ENCODE peak calls at places on chromosomes 11 and 22, in nine cellular contexts. One of them, this sample, is unnamed. For H3K4me1, the result is how much of the 10 kb centered on the place peaks cover.

GRCh38 chr22:26416670-26417270 is 12.3 kb upstream of the ASPHD2 start:
- DNase-seq in lower lobe of right lung: no peak
- DNase-seq in body of pancreas: peak
- DNase-seq in transverse colon: no peak
- DNase-seq in Caco-2: peak
- DNase-seq in tibial nerve: no peak
- DNase-seq in A549: no peak
- DNase-seq in upper lobe of right lung: no peak
- DNase-seq in prostate gland: peak
- DNase-seq in this sample: no peak

GRCh38 chr11:103609117-103610066 is 427.0 kb upstream of the DDI1 start:
- DNase-seq in lower lobe of right lung: no peak
- DNase-seq in body of pancreas: peak
- DNase-seq in transverse colon: no peak
- DNase-seq in Caco-2: peak
- DNase-seq in tibial nerve: no peak
- DNase-seq in A549: peak
- DNase-seq in upper lobe of right lung: no peak
- DNase-seq in prostate gland: no peak
- DNase-seq in this sample: peak

GRCh38 chr11:403021-403760 is 9.2 kb downstream of the PKP3 start:
- DNase-seq in lower lobe of right lung: peak
- DNase-seq in body of pancreas: no peak
- DNase-seq in transverse colon: no peak
- DNase-seq in Caco-2: no peak
- DNase-seq in tibial nerve: no peak
- DNase-seq in A549: no peak
- DNase-seq in upper lobe of right lung: no peak
- DNase-seq in prostate gland: no peak
- DNase-seq in this sample: no peak

GRCh38 chr22:48892571-48893287 is 934.9 kb downstream of the BRD1 start:
- DNase-seq in lower lobe of right lung: no peak
- DNase-seq in body of pancreas: no peak
- DNase-seq in transverse colon: no peak
- DNase-seq in Caco-2: no peak
- DNase-seq in tibial nerve: no peak
- DNase-seq in A549: no peak
- DNase-seq in upper lobe of right lung: peak
- DNase-seq in prostate gland: no peak
- DNase-seq in this sample: no peak

GRCh38 chr11:102367364-102367763 is 20.4 kb downstream of the BIRC2 start:
- DNase-seq in lower lobe of right lung: no peak
- DNase-seq in body of pancreas: no peak
- DNase-seq in transverse colon: no peak
- DNase-seq in Caco-2: no peak
- DNase-seq in tibial nerve: no peak
- DNase-seq in A549: peak
- DNase-seq in upper lobe of right lung: no peak
- DNase-seq in prostate gland: no peak
- DNase-seq in this sample: peak

GRCh38 chr11:122071680-122072321 is 44.2 kb downstream of the BLID start:
- DNase-seq in lower lobe of right lung: no peak
- DNase-seq in body of pancreas: no peak
- DNase-seq in transverse colon: no peak
- DNase-seq in Caco-2: no peak
- DNase-seq in tibial nerve: no peak
- DNase-seq in A549: no peak
- DNase-seq in upper lobe of right lung: no peak
- DNase-seq in prostate gland: peak
- DNase-seq in this sample: peak

GRCh38 chr11:34667810-34668582 is 47.1 kb downstream of the EHF start:
- DNase-seq in lower lobe of right lung: no peak
- DNase-seq in body of pancreas: peak
- DNase-seq in transverse colon: no peak
- DNase-seq in Caco-2: peak
- DNase-seq in tibial nerve: no peak
- DNase-seq in A549: peak
- DNase-seq in upper lobe of right lung: no peak
- DNase-seq in prostate gland: peak
- DNase-seq in this sample: no peak

GRCh38 chr22:40055143-40055926 is 60.6 kb downstream of the FAM83F start:
- DNase-seq in lower lobe of right lung: no peak
- DNase-seq in body of pancreas: no peak
- DNase-seq in transverse colon: no peak
- DNase-seq in Caco-2: no peak
- DNase-seq in tibial nerve: no peak
- DNase-seq in A549: no peak
- DNase-seq in upper lobe of right lung: no peak
- DNase-seq in prostate gland: no peak
- DNase-seq in this sample: no peak

GRCh38 chr22:44701187-44701586 is 817 bp upstream of the PRR5 start:
- DNase-seq in lower lobe of right lung: no peak
- DNase-seq in body of pancreas: no peak
- DNase-seq in transverse colon: no peak
- DNase-seq in Caco-2: no peak
- DNase-seq in tibial nerve: no peak
- DNase-seq in A549: no peak
- DNase-seq in upper lobe of right lung: no peak
- DNase-seq in prostate gland: no peak
- DNase-seq in this sample: no peak

GRCh38 chr11:29260939-29261705 is 755.7 kb downstream of the KCNA4 start:
- DNase-seq in lower lobe of right lung: no peak
- DNase-seq in body of pancreas: no peak
- DNase-seq in transverse colon: no peak
- DNase-seq in Caco-2: peak
- DNase-seq in tibial nerve: no peak
- DNase-seq in A549: peak
- DNase-seq in upper lobe of right lung: no peak
- DNase-seq in prostate gland: no peak
- DNase-seq in this sample: peak

GRCh38 chr11:23540101-23540561 is 679.9 kb upstream of the CCDC179 start:
- DNase-seq in lower lobe of right lung: no peak
- DNase-seq in body of pancreas: peak
- DNase-seq in transverse colon: no peak
- DNase-seq in Caco-2: peak
- DNase-seq in tibial nerve: no peak
- DNase-seq in A549: peak
- DNase-seq in upper lobe of right lung: no peak
- DNase-seq in prostate gland: no peak
- DNase-seq in this sample: peak

GRCh38 chr11:61756452-61757212 is 4.2 kb downstream of the MYRF start:
- DNase-seq in lower lobe of right lung: no peak
- DNase-seq in body of pancreas: peak
- DNase-seq in transverse colon: peak
- DNase-seq in Caco-2: peak
- DNase-seq in tibial nerve: no peak
- DNase-seq in A549: peak
- DNase-seq in upper lobe of right lung: no peak
- DNase-seq in prostate gland: no peak
- DNase-seq in this sample: peak

GRCh38 chr11:72591785-72592490 is 82.3 kb downstream of the PDE2A start:
- DNase-seq in lower lobe of right lung: no peak
- DNase-seq in body of pancreas: peak
- DNase-seq in transverse colon: no peak
- DNase-seq in Caco-2: no peak
- DNase-seq in tibial nerve: no peak
- DNase-seq in A549: no peak
- DNase-seq in upper lobe of right lung: no peak
- DNase-seq in prostate gland: no peak
- DNase-seq in this sample: no peak

GRCh38 chr11:75635009-75635909 is 33.6 kb downstream of the MAP6 start:
- DNase-seq in lower lobe of right lung: no peak
- DNase-seq in body of pancreas: peak
- DNase-seq in transverse colon: no peak
- DNase-seq in Caco-2: no peak
- DNase-seq in tibial nerve: no peak
- DNase-seq in A549: no peak
- DNase-seq in upper lobe of right lung: no peak
- DNase-seq in prostate gland: no peak
- DNase-seq in this sample: peak

GRCh38 chr11:64285885-64286800 is 495 bp downstream of the GPR137 start:
- DNase-seq in lower lobe of right lung: no peak
- DNase-seq in body of pancreas: peak
- DNase-seq in transverse colon: peak
- DNase-seq in Caco-2: peak
- DNase-seq in tibial nerve: no peak
- DNase-seq in A549: peak
- DNase-seq in upper lobe of right lung: no peak
- DNase-seq in prostate gland: no peak
- DNase-seq in this sample: no peak

GRCh38 chr11:111310088-111310487 is 11.7 kb downstream of the POU2AF3 start:
- DNase-seq in lower lobe of right lung: no peak
- DNase-seq in body of pancreas: no peak
- DNase-seq in transverse colon: peak
- DNase-seq in Caco-2: no peak
- DNase-seq in tibial nerve: no peak
- DNase-seq in A549: no peak
- DNase-seq in upper lobe of right lung: no peak
- DNase-seq in prostate gland: peak
- DNase-seq in this sample: no peak

GRCh38 chr11:74004694-74005615 is 3.9 kb downstream of the UCP3 start:
- DNase-seq in lower lobe of right lung: no peak
- DNase-seq in body of pancreas: no peak
- DNase-seq in transverse colon: peak
- DNase-seq in Caco-2: no peak
- DNase-seq in tibial nerve: no peak
- DNase-seq in A549: no peak
- DNase-seq in upper lobe of right lung: no peak
- DNase-seq in prostate gland: no peak
- DNase-seq in this sample: no peak

GRCh38 chr22:19168088-19168890 is 10.2 kb downstream of the SLC25A1 start:
- DNase-seq in lower lobe of right lung: no peak
- DNase-seq in body of pancreas: no peak
- DNase-seq in transverse colon: no peak
- DNase-seq in Caco-2: peak
- DNase-seq in tibial nerve: no peak
- DNase-seq in A549: no peak
- DNase-seq in upper lobe of right lung: no peak
- DNase-seq in prostate gland: no peak
- DNase-seq in this sample: no peak

DNA sequence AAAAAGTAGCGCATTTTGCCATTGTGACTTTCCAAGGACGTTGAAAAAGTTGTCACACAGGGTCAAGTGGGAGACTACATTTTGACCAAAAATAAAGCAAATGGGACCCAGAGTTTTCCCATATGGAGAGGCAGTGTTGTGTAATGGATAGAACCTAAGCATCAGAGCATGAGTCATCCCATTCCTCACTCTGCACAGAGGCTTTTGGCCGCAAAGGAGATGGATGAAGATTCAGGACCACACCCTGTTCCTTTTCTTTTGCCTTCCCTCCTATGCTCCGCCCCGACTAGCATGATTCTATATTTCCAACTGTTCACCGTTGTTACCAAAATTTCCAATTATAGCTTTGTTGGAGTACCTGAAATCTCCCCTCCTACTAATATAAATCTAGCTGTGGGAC is 921.7 kb upstream of the TENM4 start:
- DNase-seq in lower lobe of right lung: no peak
- DNase-seq in body of pancreas: no peak
- DNase-seq in transverse colon: no peak
- DNase-seq in Caco-2: no peak
- DNase-seq in tibial nerve: no peak
- DNase-seq in A549: no peak
- DNase-seq in upper lobe of right lung: no peak
- DNase-seq in prostate gland: no peak
- DNase-seq in this sample: peak
- H3K4me1 ChIP-seq in lower lobe of right lung: under half
- H3K4me1 ChIP-seq in body of pancreas: under half
- H3K4me1 ChIP-seq in transverse colon: under half
- H3K4me1 ChIP-seq in Caco-2: under half
- H3K4me1 ChIP-seq in tibial nerve: under half
- H3K4me1 ChIP-seq in A549: under half
- H3K4me1 ChIP-seq in upper lobe of right lung: under half
- H3K4me1 ChIP-seq in prostate gland: under half
- H3K4me1 ChIP-seq in this sample: under half

GRCh38 chr11:19743622-19744021 is 31.0 kb downstream of the NAV2 start:
- DNase-seq in lower lobe of right lung: no peak
- DNase-seq in body of pancreas: no peak
- DNase-seq in transverse colon: no peak
- DNase-seq in Caco-2: no peak
- DNase-seq in tibial nerve: no peak
- DNase-seq in A549: no peak
- DNase-seq in upper lobe of right lung: no peak
- DNase-seq in prostate gland: no peak
- DNase-seq in this sample: no peak

GRCh38 chr11:19739872-19740271 is 27.2 kb downstream of the NAV2 start:
- DNase-seq in lower lobe of right lung: no peak
- DNase-seq in body of pancreas: no peak
- DNase-seq in transverse colon: peak
- DNase-seq in Caco-2: peak
- DNase-seq in tibial nerve: no peak
- DNase-seq in A549: peak
- DNase-seq in upper lobe of right lung: no peak
- DNase-seq in prostate gland: no peak
- DNase-seq in this sample: peak

GRCh38 chr11:19744130-19744529 is 31.5 kb downstream of the NAV2 start:
- DNase-seq in lower lobe of right lung: no peak
- DNase-seq in body of pancreas: no peak
- DNase-seq in transverse colon: no peak
- DNase-seq in Caco-2: no peak
- DNase-seq in tibial nerve: no peak
- DNase-seq in A549: no peak
- DNase-seq in upper lobe of right lung: no peak
- DNase-seq in prostate gland: no peak
- DNase-seq in this sample: no peak

GRCh38 chr11:19740586-19740985 is 27.9 kb downstream of the NAV2 start:
- DNase-seq in lower lobe of right lung: no peak
- DNase-seq in body of pancreas: no peak
- DNase-seq in transverse colon: no peak
- DNase-seq in Caco-2: no peak
- DNase-seq in tibial nerve: no peak
- DNase-seq in A549: no peak
- DNase-seq in upper lobe of right lung: no peak
- DNase-seq in prostate gland: no peak
- DNase-seq in this sample: no peak

GRCh38 chr11:19742595-19743292 is 30.1 kb downstream of the NAV2 start:
- DNase-seq in lower lobe of right lung: peak
- DNase-seq in body of pancreas: peak
- DNase-seq in transverse colon: peak
- DNase-seq in Caco-2: peak
- DNase-seq in tibial nerve: peak
- DNase-seq in A549: peak
- DNase-seq in upper lobe of right lung: peak
- DNase-seq in prostate gland: peak
- DNase-seq in this sample: peak
- TF ChIP-seq CTCF in lower lobe of right lung: peak
- TF ChIP-seq CTCF in body of pancreas: peak
- TF ChIP-seq CTCF in transverse colon: peak
- TF ChIP-seq CTCF in Caco-2: peak
- TF ChIP-seq CTCF in tibial nerve: peak
- TF ChIP-seq CTCF in A549: peak
- TF ChIP-seq CTCF in upper lobe of right lung: peak
- TF ChIP-seq CTCF in prostate gland: peak
- TF ChIP-seq CTCF in this sample: peak

GRCh38 chr11:18590573-18590972 is 2.0 kb upstream of the UEVLD start:
- DNase-seq in lower lobe of right lung: no peak
- DNase-seq in body of pancreas: no peak
- DNase-seq in transverse colon: no peak
- DNase-seq in Caco-2: no peak
- DNase-seq in tibial nerve: no peak
- DNase-seq in A549: no peak
- DNase-seq in upper lobe of right lung: no peak
- DNase-seq in prostate gland: no peak
- DNase-seq in this sample: no peak
- H3K4me3 ChIP-seq in lower lobe of right lung: no peak
- H3K4me3 ChIP-seq in body of pancreas: no peak
- H3K4me3 ChIP-seq in transverse colon: no peak
- H3K4me3 ChIP-seq in Caco-2: no peak
- H3K4me3 ChIP-seq in tibial nerve: no peak
- H3K4me3 ChIP-seq in A549: no peak
- H3K4me3 ChIP-seq in upper lobe of right lung: no peak
- H3K4me3 ChIP-seq in prostate gland: no peak
- H3K4me3 ChIP-seq in this sample: no peak

GRCh38 chr22:29650370-29650769 is 46.9 kb downstream of the NF2 start:
- DNase-seq in lower lobe of right lung: no peak
- DNase-seq in body of pancreas: no peak
- DNase-seq in transverse colon: no peak
- DNase-seq in Caco-2: no peak
- DNase-seq in tibial nerve: no peak
- DNase-seq in A549: no peak
- DNase-seq in upper lobe of right lung: no peak
- DNase-seq in prostate gland: no peak
- DNase-seq in this sample: no peak
- H3K4me1 ChIP-seq in lower lobe of right lung: under half
- H3K4me1 ChIP-seq in body of pancreas: under half
- H3K4me1 ChIP-seq in transverse colon: under half
- H3K4me1 ChIP-seq in Caco-2: under half
- H3K4me1 ChIP-seq in tibial nerve: under half
- H3K4me1 ChIP-seq in A549: under half
- H3K4me1 ChIP-seq in upper lobe of right lung: under half
- H3K4me1 ChIP-seq in prostate gland: under half
- H3K4me1 ChIP-seq in this sample: under half

This sample was measured in fibroblast of lung.